ENCODE peak calls at places on chromosomes 2 and 18, in ten cellular contexts. Y is dorsolateral prefrontal cortex, J is esophagus squamous epithelium, T is fibroblast of pulmonary artery, K is cardiac muscle cell, U is neural crest cell, S is mesothelial cell of epicardium, M is uterus, C is AG10803, P is heart right ventricle. Q is an unnamed sample.
A peak's percentile ranks its signal among the peaks of the same experiment; 100 is the strongest.

GRCh38 chr18:9719421-9719981 is 11.4 kb downstream of the RAB31 start:
- DNase-seq in Y (no peak), J (no peak), T (peak; percentile 80), K (peak; percentile 81), U (no peak), S (no peak), M (peak; percentile 54), C (peak; percentile 69), P (no peak), Q (peak; percentile 83)

GRCh38 chr2:86821306-86821705 is 30.6 kb upstream of the CD8A start:
- DNase-seq in Y (no peak), J (no peak), T (no peak), K (no peak), U (no peak), S (no peak), M (no peak), C (no peak), P (no peak), Q (no peak)

GRCh38 chr2:181948227-181948626 is 37.4 kb upstream of the PPP1R1C start:
- DNase-seq in Y (no peak), J (no peak), T (no peak), K (no peak), U (no peak), S (no peak), M (no peak), C (no peak), P (no peak), Q (no peak)

GRCh38 chr2:120949027-120949956 is 213.6 kb downstream of the GLI2 start:
- DNase-seq in Y (no peak), J (no peak), T (no peak), K (peak; percentile 8), U (no peak), S (no peak), M (no peak), C (no peak), P (no peak), Q (no peak)

GRCh38 chr2:119682578-119682977 is 3.6 kb downstream of the TMEM177 start:
- DNase-seq in Y (no peak), J (no peak), T (no peak), K (no peak), U (no peak), S (no peak), M (no peak), C (no peak), P (no peak), Q (no peak)

GRCh38 chr18:46413684-46414083 is 243.3 kb downstream of the LOXHD1 start:
- DNase-seq in Y (no peak), J (no peak), T (no peak), K (no peak), U (no peak), S (no peak), M (no peak), C (no peak), P (no peak), Q (no peak)

GRCh38 chr2:117980381-117980780 is 33.5 kb downstream of the CCDC93 start:
- DNase-seq in Y (no peak), J (no peak), T (peak; percentile 69), K (peak; percentile 56), U (no peak), S (no peak), M (no peak), C (peak; percentile 90), P (no peak), Q (peak; percentile 69)

GRCh38 chr2:23595601-23596251 is 210.7 kb downstream of the KLHL29 start:
- DNase-seq in Y (no peak), J (no peak), T (peak; percentile 30), K (peak; percentile 31), U (peak; percentile 41), S (no peak), M (peak; percentile 45), C (peak; percentile 90), P (no peak), Q (no peak)

GRCh38 chr2:121736462-121737336 is at the start of gene NIFK:
- DNase-seq in Y (peak; percentile 96), J (peak; percentile 93), T (peak; percentile 98), K (peak; percentile 99), U (peak; percentile 100), S (peak; percentile 99), M (peak; percentile 99), C (peak; percentile 97), P (peak; percentile 99), Q (peak; percentile 96)

GRCh38 chr2:226798422-226799210 is 1.0 kb downstream of the IRS1 start:
- DNase-seq in Y (no peak), J (no peak), T (peak; percentile 57), K (peak; percentile 55), U (no peak), S (peak; percentile 72), M (peak; percentile 55), C (peak; percentile 50), P (peak; percentile 23), Q (peak; percentile 75)

GRCh38 chr2:222837643-222838056 is 23.2 kb upstream of the ACSL3 start:
- DNase-seq in Y (no peak), J (no peak), T (peak; percentile 24), K (no peak), U (no peak), S (no peak), M (no peak), C (no peak), P (no peak), Q (no peak)

GRCh38 chr2:239370403-239370802 is 30.4 kb downstream of the HDAC4 start:
- DNase-seq in Y (peak; percentile 16), J (no peak), T (no peak), K (no peak), U (no peak), S (no peak), M (no peak), C (no peak), P (no peak), Q (no peak)

GRCh38 chr2:191748528-191749180 is 70.7 kb downstream of the NABP1 start:
- DNase-seq in Y (no peak), J (no peak), T (peak; percentile 38), K (peak; percentile 53), U (no peak), S (no peak), M (no peak), C (no peak), P (no peak), Q (no peak)

GRCh38 chr18:58180738-58181353 is 136.8 kb downstream of the NEDD4L start:
- DNase-seq in Y (no peak), J (no peak), T (peak; percentile 59), K (peak; percentile 58), U (peak; percentile 59), S (peak; percentile 69), M (no peak), C (peak; percentile 33), P (peak; percentile 25), Q (peak; percentile 75)

DNA sequence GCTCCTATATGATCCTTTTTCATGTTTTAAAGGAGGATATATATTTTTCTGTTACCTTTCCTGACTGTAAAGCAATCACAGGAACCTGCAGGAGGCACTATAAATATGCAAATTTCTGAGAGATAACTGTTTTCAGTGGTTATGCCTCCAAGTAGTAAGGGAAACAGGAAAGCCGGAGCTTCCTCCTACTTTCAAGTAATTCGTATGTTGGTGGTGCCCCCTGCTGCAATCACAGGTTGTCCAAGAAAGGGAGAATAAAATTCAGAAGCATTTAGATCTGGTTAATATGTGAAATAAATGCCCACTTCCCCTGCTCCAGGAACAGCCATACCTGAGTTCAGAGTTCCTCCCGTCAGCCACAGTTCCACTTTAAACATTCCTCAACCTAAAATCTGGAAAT is 12.0 kb upstream of the BCL11A start:
- DNase-seq in Y (no peak), J (no peak), T (peak; percentile 45), K (peak; percentile 43), U (no peak), S (no peak), M (no peak), C (peak; percentile 32), P (no peak), Q (peak; percentile 43)
- TF ChIP-seq CTCF in Y (peak; percentile 40), J (no peak), T (peak; percentile 31), K (peak; percentile 28), U (peak; percentile 58), S (no peak), M (no peak), C (peak; percentile 40), P (peak; percentile 21), Q (peak; percentile 19)

DNA sequence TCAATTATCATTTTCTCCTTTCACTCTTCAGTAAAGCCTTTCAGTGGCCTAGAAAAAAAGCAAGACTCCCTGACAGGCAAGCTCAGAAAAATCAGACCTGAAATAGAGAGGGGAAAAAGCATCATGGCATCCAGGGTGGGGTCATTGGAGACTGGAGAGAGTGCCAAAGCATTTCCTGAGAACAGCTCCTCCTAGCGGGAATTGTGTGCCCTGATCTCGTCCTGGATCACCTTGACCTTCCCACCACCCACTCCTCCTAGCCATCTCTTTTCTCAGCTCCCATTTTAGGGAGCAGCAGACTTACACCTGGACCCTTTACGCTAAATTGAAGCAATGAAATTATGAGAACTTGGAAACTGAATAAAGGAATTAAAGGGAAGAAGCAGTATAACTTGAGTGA is 176.6 kb downstream of the VWC2L start:
- DNase-seq in Y (no peak), J (no peak), T (no peak), K (no peak), U (peak; percentile 11), S (no peak), M (no peak), C (no peak), P (no peak), Q (no peak)
- TF ChIP-seq CTCF in Y (no peak), J (no peak), T (no peak), K (no peak), U (peak; percentile 48), S (no peak), M (no peak), C (no peak), P (no peak), Q (peak; percentile 22)

GRCh38 chr2:140589696-140590095 is 1541.1 kb downstream of the LRP1B start:
- DNase-seq in Y (no peak), J (no peak), T (peak; percentile 10), K (peak; percentile 22), U (no peak), S (no peak), M (no peak), C (no peak), P (no peak), Q (peak; percentile 11)

GRCh38 chr2:140585016-140585415 is 1545.8 kb downstream of the LRP1B start:
- DNase-seq in Y (no peak), J (no peak), T (no peak), K (no peak), U (no peak), S (no peak), M (no peak), C (no peak), P (no peak), Q (no peak)

GRCh38 chr2:140589273-140589672 is 1541.5 kb downstream of the LRP1B start:
- DNase-seq in Y (no peak), J (no peak), T (no peak), K (peak; percentile 5), U (no peak), S (no peak), M (no peak), C (no peak), P (no peak), Q (peak; percentile 18)

GRCh38 chr2:140580799-140581198 is 1550.0 kb downstream of the LRP1B start:
- DNase-seq in Y (no peak), J (no peak), T (peak; percentile 51), K (peak; percentile 33), U (no peak), S (no peak), M (no peak), C (no peak), P (no peak), Q (no peak)

GRCh38 chr2:140586379-140586778 is 1544.4 kb downstream of the LRP1B start:
- DNase-seq in Y (no peak), J (no peak), T (peak; percentile 26), K (peak; percentile 33), U (peak; percentile 4), S (no peak), M (no peak), C (peak; percentile 13), P (no peak), Q (peak; percentile 44)
- TF ChIP-seq CTCF in Y (no peak), J (no peak), T (peak; percentile 53), K (peak; percentile 63), U (peak; percentile 52), S (no peak), M (no peak), C (peak; percentile 67), P (no peak), Q (peak; percentile 35)

GRCh38 chr2:238287702-238288649 is at the start of gene PER2:
- DNase-seq in Y (no peak), J (peak; percentile 44), T (peak; percentile 81), K (peak; percentile 81), U (no peak), S (no peak), M (peak; percentile 74), C (peak; percentile 92), P (peak; percentile 69), Q (peak; percentile 86)
- TF ChIP-seq CTCF in Y (no peak), J (no peak), T (peak; percentile 2), K (peak; percentile 16), U (peak; percentile 30), S (no peak), M (no peak), C (peak; percentile 40), P (no peak), Q (peak; percentile 14)